ENCODE peak calls at places on chromosomes 12 and 14, in seven cellular contexts. One of them, this sample, is unnamed.

GRCh38 chr12:109873653-109874052 is 6.7 kb downstream of the GLTP start:
- DNase-seq in adrenal gland: no peak
- DNase-seq in heart left ventricle: no peak
- DNase-seq in NB4: peak
- DNase-seq in transverse colon: peak
- DNase-seq in vagina: no peak
- DNase-seq in A549: no peak
- DNase-seq in this sample: no peak

GRCh38 chr14:104545151-104545931 is 34.2 kb upstream of the C14orf180 start:
- DNase-seq in adrenal gland: no peak
- DNase-seq in heart left ventricle: no peak
- DNase-seq in NB4: no peak
- DNase-seq in transverse colon: no peak
- DNase-seq in vagina: no peak
- DNase-seq in A549: no peak
- DNase-seq in this sample: no peak

GRCh38 chr12:24111591-24111990 is 162.1 kb upstream of the SOX5 start:
- DNase-seq in adrenal gland: no peak
- DNase-seq in heart left ventricle: no peak
- DNase-seq in NB4: no peak
- DNase-seq in transverse colon: no peak
- DNase-seq in vagina: no peak
- DNase-seq in A549: no peak
- DNase-seq in this sample: no peak

GRCh38 chr12:20105938-20106337 is 262.4 kb upstream of the PDE3A start:
- DNase-seq in adrenal gland: no peak
- DNase-seq in heart left ventricle: no peak
- DNase-seq in NB4: no peak
- DNase-seq in transverse colon: no peak
- DNase-seq in vagina: no peak
- DNase-seq in A549: no peak
- DNase-seq in this sample: no peak

GRCh38 chr14:73771848-73772705 is 57.9 kb upstream of the PNMA1 start:
- DNase-seq in adrenal gland: peak
- DNase-seq in heart left ventricle: no peak
- DNase-seq in NB4: peak
- DNase-seq in transverse colon: peak
- DNase-seq in vagina: no peak
- DNase-seq in A549: no peak
- DNase-seq in this sample: no peak

GRCh38 chr14:69625299-69626131 is 14.1 kb downstream of the SUSD6 start:
- DNase-seq in adrenal gland: peak
- DNase-seq in heart left ventricle: peak
- DNase-seq in NB4: peak
- DNase-seq in transverse colon: peak
- DNase-seq in vagina: no peak
- DNase-seq in A549: no peak
- DNase-seq in this sample: no peak

GRCh38 chr14:102827716-102828115 is 50.5 kb downstream of the TRAF3 start:
- DNase-seq in adrenal gland: no peak
- DNase-seq in heart left ventricle: no peak
- DNase-seq in NB4: no peak
- DNase-seq in transverse colon: no peak
- DNase-seq in vagina: no peak
- DNase-seq in A549: no peak
- DNase-seq in this sample: no peak

GRCh38 chr12:128551266-128552025 is 272.3 kb downstream of the SLC15A4 start:
- DNase-seq in adrenal gland: no peak
- DNase-seq in heart left ventricle: no peak
- DNase-seq in NB4: no peak
- DNase-seq in transverse colon: no peak
- DNase-seq in vagina: no peak
- DNase-seq in A549: no peak
- DNase-seq in this sample: no peak

GRCh38 chr12:49264466-49264872 is 413 bp upstream of the TUBA1C start:
- DNase-seq in adrenal gland: peak
- DNase-seq in heart left ventricle: no peak
- DNase-seq in NB4: no peak
- DNase-seq in transverse colon: no peak
- DNase-seq in vagina: no peak
- DNase-seq in A549: no peak
- DNase-seq in this sample: no peak

GRCh38 chr12:31650927-31651326 is 8.6 kb upstream of the ETFBKMT start:
- DNase-seq in adrenal gland: no peak
- DNase-seq in heart left ventricle: no peak
- DNase-seq in NB4: no peak
- DNase-seq in transverse colon: peak
- DNase-seq in vagina: no peak
- DNase-seq in A549: peak
- DNase-seq in this sample: no peak
- H3K4me3 ChIP-seq in adrenal gland: no peak
- H3K4me3 ChIP-seq in heart left ventricle: no peak
- H3K4me3 ChIP-seq in NB4: no peak
- H3K4me3 ChIP-seq in transverse colon: no peak
- H3K4me3 ChIP-seq in vagina: no peak
- H3K4me3 ChIP-seq in A549: no peak
- H3K4me3 ChIP-seq in this sample: no peak

GRCh38 chr12:80692114-80692513 is 15.3 kb upstream of the MYF6 start:
- DNase-seq in adrenal gland: no peak
- DNase-seq in heart left ventricle: no peak
- DNase-seq in NB4: no peak
- DNase-seq in transverse colon: no peak
- DNase-seq in vagina: no peak
- DNase-seq in A549: no peak
- DNase-seq in this sample: no peak

GRCh38 chr12:80690090-80690489 is 17.3 kb upstream of the MYF6 start:
- DNase-seq in adrenal gland: no peak
- DNase-seq in heart left ventricle: no peak
- DNase-seq in NB4: no peak
- DNase-seq in transverse colon: no peak
- DNase-seq in vagina: no peak
- DNase-seq in A549: no peak
- DNase-seq in this sample: no peak

GRCh38 chr12:80690513-80690912 is 16.9 kb upstream of the MYF6 start:
- DNase-seq in adrenal gland: no peak
- DNase-seq in heart left ventricle: no peak
- DNase-seq in NB4: no peak
- DNase-seq in transverse colon: no peak
- DNase-seq in vagina: no peak
- DNase-seq in A549: no peak
- DNase-seq in this sample: no peak
- TF ChIP-seq CTCF in adrenal gland: no peak
- TF ChIP-seq CTCF in heart left ventricle: no peak
- TF ChIP-seq CTCF in NB4: no peak
- TF ChIP-seq CTCF in transverse colon: no peak
- TF ChIP-seq CTCF in vagina: no peak
- TF ChIP-seq CTCF in A549: no peak
- TF ChIP-seq CTCF in this sample: no peak

DNA sequence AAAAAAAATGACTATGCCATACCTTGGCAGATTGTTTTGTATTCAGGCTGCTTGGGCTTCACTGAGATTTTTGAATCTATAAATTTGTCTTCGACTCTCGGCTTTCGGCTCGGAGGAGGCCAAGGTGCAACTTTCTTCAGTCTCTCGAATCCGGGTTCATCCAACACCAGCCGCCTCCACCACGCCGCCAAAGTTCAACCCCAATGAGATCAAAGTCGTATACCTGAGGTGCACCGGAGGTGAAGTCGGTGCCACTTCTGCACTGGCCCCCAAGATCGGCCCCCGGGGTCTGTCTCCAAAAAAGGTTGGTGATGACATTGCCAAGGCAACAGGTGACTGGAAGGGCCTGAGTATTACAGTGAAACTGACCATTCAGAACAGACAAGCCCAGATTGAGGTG is 12.4 kb upstream of the SPPL3 start:
- DNase-seq in adrenal gland: no peak
- DNase-seq in heart left ventricle: no peak
- DNase-seq in NB4: no peak
- DNase-seq in transverse colon: no peak
- DNase-seq in vagina: no peak
- DNase-seq in A549: no peak
- DNase-seq in this sample: no peak
- TF ChIP-seq POLR2A in adrenal gland: no peak
- TF ChIP-seq POLR2A in heart left ventricle: no peak
- TF ChIP-seq POLR2A in NB4: no peak
- TF ChIP-seq POLR2A in transverse colon: no peak
- TF ChIP-seq POLR2A in vagina: no peak
- TF ChIP-seq POLR2A in A549: no peak
- TF ChIP-seq POLR2A in this sample: no peak

GRCh38 chr12:90078344-90078743 is 369.7 kb upstream of the ATP2B1 start:
- DNase-seq in adrenal gland: no peak
- DNase-seq in heart left ventricle: no peak
- DNase-seq in NB4: no peak
- DNase-seq in transverse colon: no peak
- DNase-seq in vagina: no peak
- DNase-seq in A549: no peak
- DNase-seq in this sample: no peak

GRCh38 chr12:90080616-90081015 is 372.0 kb upstream of the ATP2B1 start:
- DNase-seq in adrenal gland: no peak
- DNase-seq in heart left ventricle: no peak
- DNase-seq in NB4: no peak
- DNase-seq in transverse colon: no peak
- DNase-seq in vagina: no peak
- DNase-seq in A549: no peak
- DNase-seq in this sample: no peak

GRCh38 chr12:90076851-90077319 is 368.2 kb upstream of the ATP2B1 start:
- DNase-seq in adrenal gland: no peak
- DNase-seq in heart left ventricle: no peak
- DNase-seq in NB4: no peak
- DNase-seq in transverse colon: no peak
- DNase-seq in vagina: no peak
- DNase-seq in A549: no peak
- DNase-seq in this sample: no peak

GRCh38 chr12:90075685-90076084 is 367.0 kb upstream of the ATP2B1 start:
- DNase-seq in adrenal gland: no peak
- DNase-seq in heart left ventricle: no peak
- DNase-seq in NB4: no peak
- DNase-seq in transverse colon: no peak
- DNase-seq in vagina: no peak
- DNase-seq in A549: no peak
- DNase-seq in this sample: no peak

GRCh38 chr12:90079811-90080210 is 371.2 kb upstream of the ATP2B1 start:
- DNase-seq in adrenal gland: no peak
- DNase-seq in heart left ventricle: no peak
- DNase-seq in NB4: no peak
- DNase-seq in transverse colon: no peak
- DNase-seq in vagina: no peak
- DNase-seq in A549: no peak
- DNase-seq in this sample: no peak
- H3K4me3 ChIP-seq in adrenal gland: no peak
- H3K4me3 ChIP-seq in heart left ventricle: no peak
- H3K4me3 ChIP-seq in NB4: no peak
- H3K4me3 ChIP-seq in transverse colon: no peak
- H3K4me3 ChIP-seq in vagina: no peak
- H3K4me3 ChIP-seq in A549: no peak
- H3K4me3 ChIP-seq in this sample: no peak

GRCh38 chr14:54444003-54444402 is 2.8 kb upstream of the CNIH1 start:
- DNase-seq in adrenal gland: no peak
- DNase-seq in heart left ventricle: no peak
- DNase-seq in NB4: no peak
- DNase-seq in transverse colon: no peak
- DNase-seq in vagina: no peak
- DNase-seq in A549: no peak
- DNase-seq in this sample: no peak
- TF ChIP-seq CTCF in adrenal gland: no peak
- TF ChIP-seq CTCF in heart left ventricle: no peak
- TF ChIP-seq CTCF in NB4: no peak
- TF ChIP-seq CTCF in transverse colon: no peak
- TF ChIP-seq CTCF in vagina: no peak
- TF ChIP-seq CTCF in A549: no peak
- TF ChIP-seq CTCF in this sample: no peak

GRCh38 chr14:24113801-24114535 is 609 bp upstream of the DCAF11 start:
- DNase-seq in adrenal gland: peak
- DNase-seq in heart left ventricle: peak
- DNase-seq in NB4: peak
- DNase-seq in transverse colon: peak
- DNase-seq in vagina: no peak
- DNase-seq in A549: peak
- DNase-seq in this sample: peak
- TF ChIP-seq POLR2A in adrenal gland: peak
- TF ChIP-seq POLR2A in heart left ventricle: peak
- TF ChIP-seq POLR2A in NB4: peak
- TF ChIP-seq POLR2A in transverse colon: peak
- TF ChIP-seq POLR2A in vagina: no peak
- TF ChIP-seq POLR2A in A549: peak
- TF ChIP-seq POLR2A in this sample: no peak

This sample was measured in lower leg skin.